ENCODE peak calls at places on chromosome 19, in seven cellular contexts. N, R, S, H, P, A and F are unnamed samples.

GRCh38 chr19:55474269-55475265 is 1.9 kb upstream of the ZNF628 start:
- DNase-seq in N (no peak), R (no peak), S (no peak), H (no peak), P (peak; percentile 61), A (no peak), F (no peak)

GRCh38 chr19:17506745-17507144 is 4.7 kb upstream of the PGLS start:
- DNase-seq in N (no peak), R (no peak), S (no peak), H (no peak), P (no peak), A (no peak), F (no peak)

GRCh38 chr19:35641515-35642151 is at the start of gene ETV2:
- DNase-seq in N (peak; percentile 21), R (peak; percentile 25), S (no peak), H (peak; percentile 40), P (peak; percentile 61), A (peak; percentile 72), F (peak; percentile 66)

GRCh38 chr19:38307076-38307475 is 3.0 kb downstream of the C19orf33 start:
- DNase-seq in N (no peak), R (no peak), S (no peak), H (no peak), P (no peak), A (no peak), F (no peak)

GRCh38 chr19:48123907-48124675 is 13.5 kb upstream of the PLA2G4C start:
- DNase-seq in N (no peak), R (no peak), S (no peak), H (no peak), P (peak; percentile 78), A (peak; percentile 58), F (peak; percentile 62)

GRCh38 chr19:16073481-16073880 is 2.8 kb upstream of the TPM4 start:
- DNase-seq in N (no peak), R (no peak), S (peak; percentile 15), H (no peak), P (no peak), A (no peak), F (no peak)

GRCh38 chr19:29285878-29286277 is 72.9 kb upstream of the UQCRFS1 start:
- DNase-seq in N (no peak), R (no peak), S (no peak), H (peak; percentile 20), P (peak; percentile 76), A (no peak), F (no peak)

GRCh38 chr19:33192010-33192409 is 2.1 kb upstream of the LRP3 start:
- DNase-seq in N (no peak), R (no peak), S (no peak), H (no peak), P (peak; percentile 51), A (no peak), F (no peak)

GRCh38 chr19:12331211-12331941 is 2.1 kb downstream of the ZNF563 start:
- DNase-seq in N (no peak), R (peak; percentile 56), S (peak; percentile 27), H (no peak), P (peak; percentile 13), A (peak; percentile 83), F (peak; percentile 85)

GRCh38 chr19:15466851-15467733 is 2.7 kb upstream of the RASAL3 start:
- DNase-seq in N (no peak), R (no peak), S (no peak), H (no peak), P (no peak), A (peak; percentile 62), F (no peak)

GRCh38 chr19:17127671-17128070 is 52.1 kb downstream of the MYO9B start:
- DNase-seq in N (no peak), R (no peak), S (no peak), H (no peak), P (no peak), A (no peak), F (no peak)

GRCh38 chr19:22052644-22053013 is 345 bp downstream of the ZNF257 start:
- DNase-seq in N (peak; percentile 2), R (no peak), S (peak; percentile 20), H (peak; percentile 12), P (no peak), A (no peak), F (no peak)

GRCh38 chr19:19492026-19492610 is 23.2 kb downstream of the TSSK6 start:
- DNase-seq in N (no peak), R (no peak), S (no peak), H (no peak), P (no peak), A (no peak), F (no peak)

GRCh38 chr19:3984584-3984907 is 717 bp downstream of the EEF2 start:
- DNase-seq in N (no peak), R (no peak), S (no peak), H (no peak), P (no peak), A (no peak), F (no peak)

GRCh38 chr19:22945560-22945959 is 57.4 kb downstream of the ZNF728 start:
- DNase-seq in N (peak; percentile 6), R (no peak), S (no peak), H (no peak), P (peak; percentile 33), A (no peak), F (no peak)

GRCh38 chr19:35673121-35673804 is 6.9 kb downstream of the UPK1A start:
- DNase-seq in N (peak; percentile 16), R (no peak), S (peak; percentile 37), H (no peak), P (peak; percentile 66), A (peak; percentile 78), F (peak; percentile 77)

GRCh38 chr19:11848594-11849263 is at the start of gene ZNF439:
- DNase-seq in N (peak; percentile 99), R (peak; percentile 87), S (peak; percentile 90), H (peak; percentile 82), P (peak; percentile 80), A (peak; percentile 94), F (peak; percentile 92)

GRCh38 chr19:39078436-39079200 is 5.5 kb upstream of the ACP7 start:
- DNase-seq in N (no peak), R (no peak), S (no peak), H (no peak), P (no peak), A (no peak), F (no peak)

GRCh38 chr19:23867895-23868294 is 46.8 kb upstream of the ZNF726 start:
- DNase-seq in N (no peak), R (no peak), S (no peak), H (no peak), P (no peak), A (no peak), F (no peak)

GRCh38 chr19:39237200-39238184 is 7.3 kb downstream of the IFNL3 start:
- DNase-seq in N (peak; percentile 63), R (peak; percentile 26), S (no peak), H (no peak), P (no peak), A (peak; percentile 68), F (peak; percentile 79)

GRCh38 chr19:42563352-42564210 is 31.1 kb downstream of the CEACAM8 start:
- DNase-seq in N (peak; percentile 67), R (no peak), S (peak; percentile 59), H (no peak), P (peak; percentile 71), A (peak; percentile 71), F (peak; percentile 68)

GRCh38 chr19:4980087-4980486 is 11.2 kb downstream of the KDM4B start:
- DNase-seq in N (no peak), R (no peak), S (no peak), H (no peak), P (no peak), A (no peak), F (no peak)

GRCh38 chr19:43534811-43535761 is 2.1 kb downstream of the ZNF575 start:
- DNase-seq in N (peak; percentile 68), R (peak; percentile 26), S (peak; percentile 74), H (peak; percentile 73), P (peak; percentile 92), A (no peak), F (peak; percentile 39)

GRCh38 chr19:1115646-1116420 is 12.0 kb downstream of the GPX4 start:
- DNase-seq in N (no peak), R (no peak), S (no peak), H (no peak), P (no peak), A (no peak), F (no peak)
- TF ChIP-seq CTCF in N (no peak), R (no peak), S (no peak), H (no peak), P (no peak), A (no peak), F (no peak)

GRCh38 chr19:47075179-47075811 is 26.9 kb upstream of the TMEM160 start:
- DNase-seq in N (no peak), R (no peak), S (no peak), H (no peak), P (no peak), A (no peak), F (no peak)

GRCh38 chr19:47072323-47072722 is 23.9 kb upstream of the TMEM160 start:
- DNase-seq in N (no peak), R (no peak), S (no peak), H (no peak), P (no peak), A (no peak), F (no peak)

GRCh38 chr19:47071731-47072130 is 23.3 kb upstream of the TMEM160 start:
- DNase-seq in N (no peak), R (no peak), S (no peak), H (no peak), P (no peak), A (no peak), F (no peak)

GRCh38 chr19:47074621-47075020 is 26.2 kb upstream of the TMEM160 start:
- DNase-seq in N (no peak), R (no peak), S (no peak), H (no peak), P (no peak), A (no peak), F (no peak)

DNA sequence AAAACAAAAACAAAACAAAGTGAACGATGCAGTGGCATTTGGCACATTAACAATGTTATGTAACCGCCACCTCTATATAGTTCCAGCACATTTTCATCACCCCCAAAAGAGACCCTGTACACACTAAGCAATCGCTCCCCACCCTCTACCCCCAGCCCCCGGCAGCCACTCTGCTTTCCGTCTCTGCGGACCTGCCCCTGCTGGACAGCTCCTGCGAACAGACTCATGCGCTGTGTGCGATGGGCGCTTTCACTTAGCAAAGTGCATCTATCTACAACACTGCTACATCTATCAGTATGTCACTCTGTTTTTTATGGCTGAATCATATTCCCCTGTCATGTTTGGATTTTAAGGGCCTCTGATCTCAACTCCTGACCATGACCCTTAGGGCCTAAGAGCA is 25.1 kb upstream of the TMEM160 start:
- DNase-seq in N (no peak), R (no peak), S (no peak), H (no peak), P (no peak), A (no peak), F (no peak)
- TF ChIP-seq CTCF in N (no peak), R (no peak), S (no peak), H (no peak), P (no peak), A (no peak), F (no peak)

DNA sequence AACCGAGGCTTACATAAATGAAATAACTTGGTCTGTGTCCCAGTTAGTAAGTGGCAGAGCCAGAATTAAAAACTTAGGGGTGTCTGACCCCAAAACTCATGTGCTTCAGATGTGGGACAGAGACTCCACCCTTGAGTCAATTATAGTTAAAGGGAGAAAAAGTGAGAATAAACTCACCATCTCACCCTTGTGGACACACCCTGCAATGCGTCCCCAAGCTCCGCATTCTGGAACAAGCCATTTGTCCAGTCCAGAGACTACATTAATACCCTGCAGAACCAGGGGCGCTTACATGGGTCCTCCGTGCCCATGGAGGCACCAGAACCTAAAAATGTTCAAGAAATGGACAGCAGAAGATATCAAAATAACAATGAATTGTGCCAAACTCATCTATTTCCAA is 207.0 kb upstream of the ZNF507 start:
- DNase-seq in N (no peak), R (no peak), S (no peak), H (no peak), P (no peak), A (no peak), F (no peak)
- TF ChIP-seq CTCF in N (no peak), R (no peak), S (no peak), H (no peak), P (peak; percentile 48), A (no peak), F (no peak)

GRCh38 chr19:9768175-9769112 is at the start of gene ZNF846:
- DNase-seq in N (peak; percentile 96), R (peak; percentile 91), S (peak; percentile 94), H (peak; percentile 94), P (peak; percentile 97), A (peak; percentile 94), F (peak; percentile 95)
- TF ChIP-seq CTCF in N (no peak), R (no peak), S (no peak), H (no peak), P (no peak), A (no peak), F (no peak)